ENCODE peak calls at places on chromosome 1, in four cellular contexts. C is DMS153, R is left cardiac atrium, P is SK-MEL-5. L is an unnamed sample.

GRCh38 chr1:182397653-182398388 is 2.6 kb downstream of the TEDDM1 start:
- DNase-seq in C (no peak), R (no peak), P (no peak), L (no peak)

GRCh38 chr1:156492013-156492590 is 8.5 kb downstream of the MEF2D start:
- DNase-seq in C (no peak), R (no peak), P (no peak), L (no peak)

GRCh38 chr1:183417691-183418491 is at the start of gene NMNAT2:
- DNase-seq in C (peak), R (peak), P (peak), L (no peak)

GRCh38 chr1:12087797-12088314 is 24.8 kb downstream of the TNFRSF8 start:
- DNase-seq in C (no peak), R (no peak), P (no peak), L (peak)

GRCh38 chr1:19685994-19686393 is 21.3 kb downstream of the HTR6 start:
- DNase-seq in C (no peak), R (no peak), P (no peak), L (no peak)

GRCh38 chr1:84582802-84583587 is 8.8 kb upstream of the CTBS start:
- DNase-seq in C (no peak), R (no peak), P (peak), L (no peak)

GRCh38 chr1:230139306-230139705 is 72.3 kb downstream of the GALNT2 start:
- DNase-seq in C (no peak), R (no peak), P (no peak), L (no peak)

GRCh38 chr1:197924516-197925123 is 7.4 kb downstream of the LHX9 start:
- DNase-seq in C (no peak), R (no peak), P (peak), L (no peak)

GRCh38 chr1:235998812-235999211 is 66.1 kb downstream of the NID1 start:
- DNase-seq in C (no peak), R (no peak), P (no peak), L (peak)

L was measured in T-helper 2 cell treated with Interferon-gamma antibody and Interleukin-4, amounts not matched to agents 5 μg/mL and 100 μg/mL, for 36 hours.